ENCODE peak calls at places on chromosome 6, in six cellular contexts. D is H1, L is heart left ventricle, P is vagina, Y is left ventricle myocardium inferior, Q is endodermal cell. W is an unnamed sample.

GRCh38 chr6:142942238-142942637 is 2.7 kb downstream of the HIVEP2 start:
- DNase-seq in D (no peak), L (no peak), P (no peak), Y (no peak), Q (no peak), W (no peak)

GRCh38 chr6:1255646-1256365 is 56.1 kb upstream of the FOXQ1 start:
- DNase-seq in D (no peak), L (no peak), P (no peak), Y (no peak), Q (no peak), W (no peak)

GRCh38 chr6:44535967-44536366 is 148.5 kb downstream of the CDC5L start:
- DNase-seq in D (no peak), L (no peak), P (no peak), Y (no peak), Q (no peak), W (no peak)

GRCh38 chr6:2739335-2739734 is 11.4 kb downstream of the MYLK4 start:
- DNase-seq in D (no peak), L (no peak), P (no peak), Y (no peak), Q (no peak), W (no peak)

GRCh38 chr6:158384671-158385110 is 72.4 kb downstream of the TULP4 start:
- DNase-seq in D (no peak), L (no peak), P (no peak), Y (no peak), Q (no peak), W (no peak)

GRCh38 chr6:31339210-31339609 is 17.8 kb downstream of the HLA-B start:
- DNase-seq in D (no peak), L (no peak), P (no peak), Y (no peak), Q (no peak), W (no peak)

GRCh38 chr6:139982652-139983051 is 608.2 kb upstream of the CITED2 start:
- DNase-seq in D (no peak), L (no peak), P (no peak), Y (no peak), Q (peak; percentile 66), W (no peak)

GRCh38 chr6:30150671-30151395 is 10.2 kb downstream of the TRIM10 start:
- DNase-seq in D (no peak), L (no peak), P (no peak), Y (no peak), Q (no peak), W (no peak)

GRCh38 chr6:136031982-136032381 is 180.5 kb downstream of the PDE7B start:
- DNase-seq in D (no peak), L (no peak), P (no peak), Y (no peak), Q (no peak), W (no peak)

GRCh38 chr6:94254689-94255088 is 835.3 kb upstream of the EPHA7 start:
- DNase-seq in D (no peak), L (no peak), P (no peak), Y (no peak), Q (no peak), W (no peak)

GRCh38 chr6:82062219-82062618 is 185.3 kb downstream of the IBTK start:
- DNase-seq in D (no peak), L (no peak), P (no peak), Y (no peak), Q (no peak), W (no peak)

GRCh38 chr6:169724554-169725269 is 412 bp upstream of the PHF10 start:
- DNase-seq in D (peak; percentile 84), L (peak; percentile 65), P (no peak), Y (peak; percentile 53), Q (peak; percentile 94), W (no peak)

GRCh38 chr6:42100029-42100901 is 42.2 kb downstream of the C6orf132 start:
- DNase-seq in D (no peak), L (no peak), P (no peak), Y (no peak), Q (no peak), W (no peak)

GRCh38 chr6:12709116-12709515 is 7.5 kb upstream of the PHACTR1 start:
- DNase-seq in D (no peak), L (no peak), P (no peak), Y (no peak), Q (peak; percentile 77), W (no peak)

GRCh38 chr6:71157350-71157749 is 131.3 kb upstream of the OGFRL1 start:
- DNase-seq in D (no peak), L (no peak), P (no peak), Y (no peak), Q (no peak), W (no peak)

GRCh38 chr6:106082735-106083398 is 3.3 kb upstream of the PRDM1 start:
- DNase-seq in D (no peak), L (no peak), P (no peak), Y (no peak), Q (no peak), W (no peak)

GRCh38 chr6:83518946-83519489 is 6.7 kb downstream of the PRSS35 start:
- DNase-seq in D (no peak), L (no peak), P (no peak), Y (no peak), Q (no peak), W (no peak)

GRCh38 chr6:35128496-35128895 is 12.6 kb downstream of the TCP11 start:
- DNase-seq in D (no peak), L (no peak), P (no peak), Y (no peak), Q (no peak), W (no peak)

GRCh38 chr6:124990988-124991387 is 28.8 kb downstream of the RNF217 start:
- DNase-seq in D (no peak), L (no peak), P (no peak), Y (no peak), Q (no peak), W (no peak)

GRCh38 chr6:142071981-142072380 is 60.7 kb upstream of the GJE1 start:
- DNase-seq in D (no peak), L (no peak), P (no peak), Y (no peak), Q (peak; percentile 76), W (no peak)

GRCh38 chr6:72530152-72530551 is 91.7 kb upstream of the KCNQ5 start:
- DNase-seq in D (no peak), L (no peak), P (no peak), Y (no peak), Q (no peak), W (no peak)

GRCh38 chr6:16020259-16020658 is 108.6 kb upstream of the MYLIP start:
- DNase-seq in D (no peak), L (no peak), P (no peak), Y (no peak), Q (no peak), W (no peak)

DNA sequence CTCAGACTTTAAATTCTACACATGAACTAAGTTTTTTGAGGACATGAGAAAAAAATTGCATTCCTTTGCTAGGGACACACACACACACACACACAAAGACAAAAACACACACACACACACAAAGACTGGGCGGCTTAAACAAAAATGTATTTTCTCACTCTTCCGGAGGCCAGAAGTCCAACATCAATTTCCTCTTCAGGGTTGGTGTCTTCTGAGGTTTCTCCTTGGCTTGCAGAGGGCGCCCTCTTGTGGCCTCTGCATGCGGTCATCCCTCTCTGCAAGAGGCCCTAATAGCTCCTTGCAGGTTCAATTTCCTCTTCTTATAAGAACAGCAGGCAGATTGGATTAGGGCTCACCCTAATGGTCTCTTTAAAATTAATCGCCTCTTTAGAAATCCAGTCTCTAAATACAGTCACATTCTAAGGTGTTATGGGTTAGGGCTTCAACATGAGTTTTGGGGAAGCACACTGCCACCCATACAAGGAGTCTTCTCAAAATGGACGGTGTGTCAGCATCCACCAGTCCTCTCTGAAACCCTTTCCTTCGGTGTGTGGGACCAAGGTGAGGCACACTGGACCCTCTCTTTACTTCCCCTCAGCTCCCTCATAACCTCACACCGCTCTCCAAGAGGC is 61.4 kb downstream of the GPR6 start:
- DNase-seq in D (peak; percentile 84), L (peak; percentile 75), P (no peak), Y (peak; percentile 82), Q (peak; percentile 96), W (peak; percentile 71)
- H3K4me3 ChIP-seq in D (peak overlapping the region; percentile 19), L (no peak overlapping the region), P (peak overlapping the region; percentile 22), Y (peak overlapping the region; percentile 53), Q (no peak overlapping the region), W (no peak overlapping the region)

GRCh38 chr6:37515712-37516075 is 16.0 kb upstream of the CCDC167 start:
- DNase-seq in D (no peak), L (no peak), P (no peak), Y (no peak), Q (no peak), W (no peak)

GRCh38 chr6:37516076-37516919 is 16.6 kb upstream of the CCDC167 start:
- DNase-seq in D (no peak), L (peak; percentile 13), P (no peak), Y (peak; percentile 31), Q (peak; percentile 76), W (no peak)

GRCh38 chr6:37513576-37513975 is 13.9 kb upstream of the CCDC167 start:
- DNase-seq in D (no peak), L (no peak), P (no peak), Y (no peak), Q (peak; percentile 65), W (no peak)

GRCh38 chr6:37514377-37514776 is 14.7 kb upstream of the CCDC167 start:
- DNase-seq in D (no peak), L (no peak), P (no peak), Y (no peak), Q (no peak), W (no peak)

GRCh38 chr6:37514840-37515239 is 15.1 kb upstream of the CCDC167 start:
- DNase-seq in D (no peak), L (no peak), P (no peak), Y (no peak), Q (no peak), W (no peak)
- H3K4me1 ChIP-seq in D (peaks cover 2% of the 10 kb centered on the region), L (no peaks in the 10 kb centered on the region), P (peaks cover 21% of the 10 kb centered on the region), Y (peaks cover 10% of the 10 kb centered on the region), Q (peaks cover 9% of the 10 kb centered on the region), W (peaks cover 17% of the 10 kb centered on the region)

DNA sequence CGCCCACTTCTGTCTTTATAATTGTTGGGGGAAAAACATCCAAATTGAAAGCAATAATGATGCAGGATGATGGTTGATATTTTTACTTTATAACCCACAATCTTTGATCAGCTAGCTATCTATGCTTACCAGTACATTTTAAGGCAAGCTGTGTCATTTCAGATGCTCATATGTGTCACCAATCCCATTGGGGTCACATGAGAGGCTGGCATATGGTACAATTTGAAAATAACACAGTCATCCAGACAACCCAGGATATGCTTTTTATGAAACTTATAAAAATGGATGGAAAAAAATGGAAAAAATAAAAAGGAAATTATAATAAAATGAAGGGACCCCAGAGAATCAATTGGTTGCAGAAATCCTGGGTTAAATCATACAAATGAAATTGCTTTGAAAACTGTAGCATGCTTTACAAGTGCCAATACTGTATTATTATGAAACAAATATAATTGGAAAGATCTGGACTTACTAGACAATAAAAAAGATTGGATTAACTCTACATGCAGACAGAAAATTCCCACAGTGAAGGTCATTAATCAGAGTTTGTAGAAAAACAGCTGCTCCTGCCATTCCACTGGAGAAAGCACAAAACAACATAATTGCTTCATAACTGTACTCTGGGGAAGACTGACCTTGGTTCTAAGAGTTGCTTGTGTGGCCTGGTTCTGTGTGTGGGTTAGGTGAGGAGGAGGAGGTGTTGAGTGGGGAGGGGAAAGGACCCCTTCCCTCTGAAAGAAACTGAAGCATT is 13.3 kb upstream of the PRIM2 start:
- DNase-seq in D (no peak), L (no peak), P (no peak), Y (no peak), Q (no peak), W (no peak)
- H3K4me3 ChIP-seq in D (no peak overlapping the region), L (no peak overlapping the region), P (no peak overlapping the region), Y (no peak overlapping the region), Q (no peak overlapping the region), W (no peak overlapping the region)

DNA sequence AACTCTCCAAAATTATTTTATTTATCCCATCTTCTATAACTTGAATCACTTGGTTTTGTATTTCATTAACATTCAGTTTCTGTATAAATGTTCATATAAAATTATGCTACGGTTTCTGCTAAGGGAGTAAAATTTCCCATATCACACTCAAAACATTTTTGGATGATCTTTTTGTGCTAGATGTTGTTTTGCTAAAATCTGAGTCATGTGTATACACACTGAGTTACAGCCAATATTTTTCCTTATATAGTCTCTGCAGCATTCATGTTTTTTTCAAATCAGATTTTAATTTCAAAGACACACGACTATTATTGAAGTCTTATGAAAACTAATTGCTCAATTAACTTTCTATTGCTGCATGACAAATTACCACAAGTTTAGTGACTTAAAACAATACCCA is 54.3 kb upstream of the SLC2A12 start:
- DNase-seq in D (no peak), L (no peak), P (no peak), Y (no peak), Q (no peak), W (no peak)
- H3K4me1 ChIP-seq in D (no peaks in the 10 kb centered on the region), L (no peaks in the 10 kb centered on the region), P (no peaks in the 10 kb centered on the region), Y (no peaks in the 10 kb centered on the region), Q (no peaks in the 10 kb centered on the region), W (no peaks in the 10 kb centered on the region)